ENCODE peak calls at places on chromosome 1, in ten cellular contexts. One of them, this sample, is unnamed. For H3K36me3, the result is how much of the 10 kb centered on the place peaks cover.

GRCh38 chr1:33339413-33339812 is 18.5 kb upstream of the A3GALT2 start:
- DNase-seq in HCT116: no peak
- DNase-seq in PC-3: no peak
- DNase-seq in GM23248: peak
- DNase-seq in IMR-90: no peak
- DNase-seq in neuronal stem cell: no peak
- DNase-seq in fibroblast of lung: no peak
- DNase-seq in mammary epithelial cell: no peak
- DNase-seq in astrocyte: no peak
- DNase-seq in Karpas-422: no peak
- DNase-seq in this sample: no peak

GRCh38 chr1:217982711-217983405 is 302.2 kb upstream of the RRP15 start:
- DNase-seq in astrocyte: no peak
- DNase-seq in neuronal stem cell: no peak
- DNase-seq in Karpas-422: no peak
- DNase-seq in GM23248: peak
- DNase-seq in mammary epithelial cell: no peak
- DNase-seq in HCT116: no peak
- DNase-seq in IMR-90: no peak
- DNase-seq in fibroblast of lung: no peak
- DNase-seq in PC-3: no peak
- DNase-seq in this sample: no peak

GRCh38 chr1:155002479-155003226 is at the start of gene ZBTB7B:
- DNase-seq in PC-3: peak
- DNase-seq in HCT116: no peak
- DNase-seq in neuronal stem cell: no peak
- DNase-seq in mammary epithelial cell: no peak
- DNase-seq in Karpas-422: peak
- DNase-seq in GM23248: peak
- DNase-seq in IMR-90: no peak
- DNase-seq in fibroblast of lung: peak
- DNase-seq in astrocyte: no peak
- DNase-seq in this sample: no peak

GRCh38 chr1:153513023-153513422 is 22.8 kb downstream of the S100A6 start:
- DNase-seq in PC-3: no peak
- DNase-seq in IMR-90: no peak
- DNase-seq in neuronal stem cell: no peak
- DNase-seq in fibroblast of lung: no peak
- DNase-seq in HCT116: no peak
- DNase-seq in astrocyte: no peak
- DNase-seq in mammary epithelial cell: no peak
- DNase-seq in GM23248: no peak
- DNase-seq in Karpas-422: no peak
- DNase-seq in this sample: no peak

GRCh38 chr1:237139732-237140131 is 97.7 kb downstream of the RYR2 start:
- DNase-seq in GM23248: no peak
- DNase-seq in PC-3: no peak
- DNase-seq in mammary epithelial cell: no peak
- DNase-seq in fibroblast of lung: no peak
- DNase-seq in HCT116: no peak
- DNase-seq in neuronal stem cell: no peak
- DNase-seq in IMR-90: no peak
- DNase-seq in astrocyte: no peak
- DNase-seq in Karpas-422: no peak
- DNase-seq in this sample: no peak

GRCh38 chr1:235502601-235503332 is 1.5 kb downstream of the B3GALNT2 start:
- DNase-seq in mammary epithelial cell: peak
- DNase-seq in GM23248: peak
- DNase-seq in IMR-90: peak
- DNase-seq in astrocyte: peak
- DNase-seq in fibroblast of lung: peak
- DNase-seq in PC-3: peak
- DNase-seq in Karpas-422: no peak
- DNase-seq in HCT116: no peak
- DNase-seq in neuronal stem cell: no peak
- DNase-seq in this sample: no peak

GRCh38 chr1:173430707-173431662 is 46.1 kb upstream of the PRDX6 start:
- DNase-seq in GM23248: peak
- DNase-seq in HCT116: peak
- DNase-seq in Karpas-422: peak
- DNase-seq in PC-3: peak
- DNase-seq in mammary epithelial cell: peak
- DNase-seq in neuronal stem cell: peak
- DNase-seq in IMR-90: peak
- DNase-seq in fibroblast of lung: peak
- DNase-seq in astrocyte: peak
- DNase-seq in this sample: peak

GRCh38 chr1:158146739-158147138 is 34.0 kb upstream of the CD1D start:
- DNase-seq in HCT116: no peak
- DNase-seq in fibroblast of lung: no peak
- DNase-seq in astrocyte: no peak
- DNase-seq in GM23248: no peak
- DNase-seq in mammary epithelial cell: peak
- DNase-seq in neuronal stem cell: no peak
- DNase-seq in IMR-90: no peak
- DNase-seq in PC-3: no peak
- DNase-seq in Karpas-422: no peak
- DNase-seq in this sample: no peak

GRCh38 chr1:242523968-242524570 is 428 bp downstream of the PLD5 start:
- DNase-seq in Karpas-422: no peak
- DNase-seq in mammary epithelial cell: peak
- DNase-seq in fibroblast of lung: peak
- DNase-seq in astrocyte: no peak
- DNase-seq in neuronal stem cell: peak
- DNase-seq in IMR-90: no peak
- DNase-seq in PC-3: peak
- DNase-seq in HCT116: no peak
- DNase-seq in GM23248: peak
- DNase-seq in this sample: no peak

GRCh38 chr1:15820478-15820877 is 13.0 kb upstream of the UQCRHL start:
- DNase-seq in IMR-90: peak
- DNase-seq in fibroblast of lung: peak
- DNase-seq in GM23248: peak
- DNase-seq in Karpas-422: no peak
- DNase-seq in astrocyte: peak
- DNase-seq in PC-3: no peak
- DNase-seq in neuronal stem cell: no peak
- DNase-seq in mammary epithelial cell: peak
- DNase-seq in HCT116: no peak
- DNase-seq in this sample: no peak

GRCh38 chr1:41500781-41501518 is 16.5 kb upstream of the EDN2 start:
- DNase-seq in Karpas-422: no peak
- DNase-seq in HCT116: no peak
- DNase-seq in PC-3: no peak
- DNase-seq in neuronal stem cell: no peak
- DNase-seq in astrocyte: peak
- DNase-seq in fibroblast of lung: peak
- DNase-seq in mammary epithelial cell: peak
- DNase-seq in IMR-90: no peak
- DNase-seq in GM23248: no peak
- DNase-seq in this sample: no peak

GRCh38 chr1:194503209-194503608 is 1316.8 kb upstream of the B3GALT2 start:
- DNase-seq in astrocyte: no peak
- DNase-seq in mammary epithelial cell: no peak
- DNase-seq in GM23248: no peak
- DNase-seq in HCT116: no peak
- DNase-seq in IMR-90: no peak
- DNase-seq in PC-3: no peak
- DNase-seq in neuronal stem cell: no peak
- DNase-seq in fibroblast of lung: no peak
- DNase-seq in Karpas-422: no peak
- DNase-seq in this sample: no peak
- H3K4me2 ChIP-seq in astrocyte: no peak
- H3K4me2 ChIP-seq in mammary epithelial cell: no peak
- H3K4me2 ChIP-seq in GM23248: no peak
- H3K4me2 ChIP-seq in HCT116: no peak
- H3K4me2 ChIP-seq in IMR-90: no peak
- H3K4me2 ChIP-seq in PC-3: no peak
- H3K4me2 ChIP-seq in neuronal stem cell: no peak
- H3K4me2 ChIP-seq in fibroblast of lung: no peak
- H3K4me2 ChIP-seq in Karpas-422: no peak
- H3K4me2 ChIP-seq in this sample: no peak

DNA sequence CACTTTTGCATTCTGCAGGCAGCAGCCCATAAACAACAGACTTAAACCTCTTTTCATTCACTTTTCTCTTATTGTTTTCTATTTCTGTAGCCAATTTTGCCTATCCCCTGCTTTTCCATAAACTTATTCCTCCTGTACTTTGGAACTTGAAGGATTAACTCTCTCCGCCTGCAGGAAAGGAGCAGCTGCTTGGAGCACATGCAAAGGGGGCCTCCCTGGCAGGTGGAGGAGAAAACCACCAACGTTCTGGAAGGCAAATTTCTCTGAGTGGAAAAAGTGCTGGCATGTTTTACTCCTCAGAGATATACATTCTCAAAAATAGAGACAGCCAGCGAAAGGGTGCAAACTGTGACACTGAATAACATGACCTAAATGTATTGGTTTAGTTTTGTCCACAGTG is 33.6 kb downstream of the RGS21 start:
- DNase-seq in Karpas-422: no peak
- DNase-seq in HCT116: no peak
- DNase-seq in neuronal stem cell: no peak
- DNase-seq in PC-3: no peak
- DNase-seq in astrocyte: no peak
- DNase-seq in mammary epithelial cell: no peak
- DNase-seq in GM23248: no peak
- DNase-seq in IMR-90: no peak
- DNase-seq in fibroblast of lung: no peak
- DNase-seq in this sample: no peak
- H3K36me3 ChIP-seq in Karpas-422: under half
- H3K36me3 ChIP-seq in HCT116: under half
- H3K36me3 ChIP-seq in neuronal stem cell: under half
- H3K36me3 ChIP-seq in PC-3: under half
- H3K36me3 ChIP-seq in astrocyte: under half
- H3K36me3 ChIP-seq in mammary epithelial cell: under half
- H3K36me3 ChIP-seq in GM23248: under half
- H3K36me3 ChIP-seq in IMR-90: under half
- H3K36me3 ChIP-seq in fibroblast of lung: under half
- H3K36me3 ChIP-seq in this sample: under half

DNA sequence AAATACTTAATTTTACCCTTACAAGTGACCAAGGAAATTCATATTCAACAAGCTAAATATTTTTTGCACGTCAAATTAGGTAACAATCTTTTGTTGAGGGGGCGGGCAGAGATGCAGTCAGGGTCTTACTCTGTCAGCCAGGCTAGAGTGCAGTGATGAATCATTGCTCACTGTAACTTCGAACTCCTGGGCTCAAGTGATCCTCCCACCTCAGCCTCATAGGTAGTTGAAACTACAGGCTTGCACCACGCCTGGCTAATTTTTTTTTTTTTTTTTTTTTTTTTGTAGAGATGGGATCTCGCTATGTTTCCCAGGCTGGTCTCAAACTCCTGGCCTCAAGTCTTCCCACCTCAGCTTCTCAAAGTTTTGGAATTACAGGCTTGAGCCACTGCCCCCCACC is 26.5 kb downstream of the PHTF1 start:
- DNase-seq in HCT116: no peak
- DNase-seq in neuronal stem cell: no peak
- DNase-seq in GM23248: no peak
- DNase-seq in fibroblast of lung: no peak
- DNase-seq in mammary epithelial cell: no peak
- DNase-seq in IMR-90: no peak
- DNase-seq in Karpas-422: no peak
- DNase-seq in astrocyte: no peak
- DNase-seq in PC-3: no peak
- DNase-seq in this sample: no peak
- H3K4me3 ChIP-seq in HCT116: no peak
- H3K4me3 ChIP-seq in neuronal stem cell: no peak
- H3K4me3 ChIP-seq in GM23248: no peak
- H3K4me3 ChIP-seq in fibroblast of lung: no peak
- H3K4me3 ChIP-seq in mammary epithelial cell: no peak
- H3K4me3 ChIP-seq in IMR-90: no peak
- H3K4me3 ChIP-seq in Karpas-422: no peak
- H3K4me3 ChIP-seq in astrocyte: no peak
- H3K4me3 ChIP-seq in PC-3: no peak
- H3K4me3 ChIP-seq in this sample: no peak

GRCh38 chr1:30839827-30840359 is 68.7 kb downstream of the SDC3 start:
- DNase-seq in GM23248: no peak
- DNase-seq in mammary epithelial cell: no peak
- DNase-seq in HCT116: no peak
- DNase-seq in fibroblast of lung: no peak
- DNase-seq in PC-3: no peak
- DNase-seq in neuronal stem cell: no peak
- DNase-seq in IMR-90: no peak
- DNase-seq in Karpas-422: no peak
- DNase-seq in astrocyte: no peak
- DNase-seq in this sample: no peak

GRCh38 chr1:30834249-30834648 is 74.3 kb downstream of the SDC3 start:
- DNase-seq in neuronal stem cell: no peak
- DNase-seq in GM23248: no peak
- DNase-seq in IMR-90: no peak
- DNase-seq in mammary epithelial cell: no peak
- DNase-seq in HCT116: no peak
- DNase-seq in Karpas-422: no peak
- DNase-seq in fibroblast of lung: no peak
- DNase-seq in PC-3: no peak
- DNase-seq in astrocyte: no peak
- DNase-seq in this sample: no peak

GRCh38 chr1:30842698-30843354 is 65.7 kb downstream of the SDC3 start:
- DNase-seq in astrocyte: peak
- DNase-seq in PC-3: no peak
- DNase-seq in HCT116: no peak
- DNase-seq in fibroblast of lung: peak
- DNase-seq in GM23248: no peak
- DNase-seq in mammary epithelial cell: no peak
- DNase-seq in neuronal stem cell: no peak
- DNase-seq in Karpas-422: no peak
- DNase-seq in IMR-90: peak
- DNase-seq in this sample: no peak

GRCh38 chr1:30840904-30841598 is 67.5 kb downstream of the SDC3 start:
- DNase-seq in GM23248: no peak
- DNase-seq in fibroblast of lung: no peak
- DNase-seq in HCT116: no peak
- DNase-seq in PC-3: no peak
- DNase-seq in IMR-90: peak
- DNase-seq in Karpas-422: no peak
- DNase-seq in mammary epithelial cell: no peak
- DNase-seq in neuronal stem cell: peak
- DNase-seq in astrocyte: no peak
- DNase-seq in this sample: no peak

DNA sequence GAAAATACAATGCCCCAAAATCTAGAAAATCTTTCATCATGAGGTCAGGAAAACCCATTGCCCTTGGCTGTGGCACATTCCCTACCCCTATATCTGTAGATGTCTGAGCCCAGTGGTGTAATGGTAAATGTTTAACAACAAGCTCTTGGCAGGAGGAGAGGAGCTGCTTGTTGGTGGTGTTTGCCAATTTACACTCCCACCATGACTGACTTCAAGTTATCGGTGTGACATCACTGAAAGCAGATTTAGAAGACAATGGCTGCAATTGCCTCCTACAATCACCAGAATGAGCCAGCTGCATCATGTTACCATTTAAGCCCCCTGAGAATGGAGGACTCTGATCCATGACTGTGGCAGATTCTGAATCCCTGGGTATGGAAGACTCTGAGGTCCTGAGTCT is 70.9 kb downstream of the SDC3 start:
- DNase-seq in HCT116: no peak
- DNase-seq in GM23248: no peak
- DNase-seq in IMR-90: no peak
- DNase-seq in mammary epithelial cell: no peak
- DNase-seq in fibroblast of lung: no peak
- DNase-seq in PC-3: no peak
- DNase-seq in Karpas-422: no peak
- DNase-seq in neuronal stem cell: no peak
- DNase-seq in astrocyte: no peak
- DNase-seq in this sample: no peak
- H3K4me2 ChIP-seq in HCT116: no peak
- H3K4me2 ChIP-seq in GM23248: no peak
- H3K4me2 ChIP-seq in IMR-90: no peak
- H3K4me2 ChIP-seq in mammary epithelial cell: no peak
- H3K4me2 ChIP-seq in fibroblast of lung: no peak
- H3K4me2 ChIP-seq in PC-3: no peak
- H3K4me2 ChIP-seq in Karpas-422: no peak
- H3K4me2 ChIP-seq in neuronal stem cell: no peak
- H3K4me2 ChIP-seq in astrocyte: no peak
- H3K4me2 ChIP-seq in this sample: no peak